ENCODE peak calls at places on chromosome 2, in six cellular contexts. E, J, T, G, C and H are unnamed samples.
A peak's percentile ranks its signal among the peaks of the same experiment; 100 is the strongest.

GRCh38 chr2:1997409-1997808 is 253.1 kb upstream of the PXDN start:
- DNase-seq in J (peak; percentile 63), T (no peak), C (no peak), G (no peak), E (no peak), H (peak; percentile 48)

GRCh38 chr2:229636568-229636967 is 77.8 kb downstream of the DNER start:
- DNase-seq in T (no peak), C (no peak), J (no peak), G (no peak), E (no peak), H (no peak)

GRCh38 chr2:155748126-155748525 is 584.4 kb downstream of the NR4A2 start:
- DNase-seq in T (no peak), E (no peak), G (no peak), J (no peak), C (no peak), H (no peak)

GRCh38 chr2:32701806-32702205 is 74.0 kb downstream of the TTC27 start:
- DNase-seq in C (no peak), E (no peak), T (no peak), G (no peak), J (no peak), H (no peak)

GRCh38 chr2:165469417-165469816 is at the start of gene CSRNP3:
- DNase-seq in G (no peak), E (peak; percentile 68), C (no peak), J (no peak), T (peak; percentile 92), H (peak; percentile 90)

GRCh38 chr2:120347387-120348010 is 1.6 kb downstream of the INHBB start:
- DNase-seq in J (no peak), E (no peak), T (peak; percentile 23), C (no peak), G (no peak), H (peak; percentile 29)

GRCh38 chr2:3487931-3488554 is 31.3 kb downstream of the ADI1 start:
- DNase-seq in E (no peak), G (peak; percentile 30), C (no peak), J (no peak), T (no peak), H (peak; percentile 11)

GRCh38 chr2:16559263-16559662 is 106.4 kb downstream of the CYRIA start:
- DNase-seq in E (no peak), T (no peak), C (no peak), G (no peak), J (no peak), H (peak; percentile 15)

GRCh38 chr2:47007221-47007825 is 91.7 kb upstream of the MCFD2 start:
- DNase-seq in C (no peak), G (no peak), J (no peak), E (no peak), T (no peak), H (no peak)

GRCh38 chr2:11446733-11447248 is 19.2 kb downstream of the E2F6 start:
- DNase-seq in G (no peak), E (no peak), C (no peak), T (peak; percentile 40), J (no peak), H (peak; percentile 78)

GRCh38 chr2:159094173-159094737 is 125.8 kb downstream of the TANC1 start:
- DNase-seq in G (peak; percentile 46), J (no peak), E (peak; percentile 51), T (peak; percentile 86), C (peak; percentile 27), H (peak; percentile 64)

GRCh38 chr2:12486205-12487118 is 230.3 kb upstream of the TRIB2 start:
- DNase-seq in E (no peak), C (no peak), T (peak; percentile 81), G (no peak), J (no peak), H (no peak)

GRCh38 chr2:240624011-240624949 is 1.0 kb upstream of the GPR35 start:
- DNase-seq in E (peak; percentile 41), T (no peak), C (no peak), J (peak; percentile 46), G (peak; percentile 45), H (no peak)

GRCh38 chr2:141341444-141341843 is 789.4 kb downstream of the LRP1B start:
- DNase-seq in E (no peak), J (no peak), G (no peak), C (no peak), T (peak; percentile 99), H (no peak)

GRCh38 chr2:3404495-3404894 is 25.0 kb downstream of the TRAPPC12 start:
- DNase-seq in E (no peak), T (no peak), C (no peak), G (no peak), J (no peak), H (no peak)

GRCh38 chr2:20241973-20242726 is 17.2 kb upstream of the SDC1 start:
- DNase-seq in C (no peak), J (no peak), T (no peak), G (no peak), E (no peak), H (no peak)

GRCh38 chr2:120470041-120470716 is 124.2 kb downstream of the INHBB start:
- DNase-seq in T (peak; percentile 91), E (peak; percentile 83), G (peak; percentile 89), C (peak; percentile 69), J (peak; percentile 82), H (peak; percentile 62)

GRCh38 chr2:109171444-109172334 is 42.7 kb downstream of the SH3RF3 start:
- DNase-seq in G (no peak), J (no peak), E (peak; percentile 49), T (peak; percentile 97), C (peak; percentile 77), H (peak; percentile 54)

GRCh38 chr2:1162768-1163584 is 212.3 kb downstream of the SNTG2 start:
- DNase-seq in G (no peak), T (no peak), C (no peak), J (no peak), E (no peak), H (peak; percentile 27)

GRCh38 chr2:237441605-237442004 is 27.6 kb upstream of the COL6A3 start:
- DNase-seq in C (no peak), E (no peak), T (peak; percentile 88), J (no peak), G (no peak), H (no peak)

GRCh38 chr2:150091896-150092295 is 395.6 kb downstream of the RND3 start:
- DNase-seq in T (no peak), J (no peak), C (no peak), E (no peak), G (no peak), H (no peak)

GRCh38 chr2:53827398-53828175 is 32.2 kb downstream of the GPR75 start:
- DNase-seq in T (peak; percentile 69), C (no peak), G (no peak), J (no peak), E (no peak), H (no peak)

GRCh38 chr2:20796374-20796791 is 26.5 kb downstream of the LDAH start:
- DNase-seq in J (no peak), E (no peak), C (no peak), G (no peak), T (peak; percentile 1), H (no peak)

GRCh38 chr2:169038338-169038757 is 7.2 kb upstream of the ABCB11 start:
- DNase-seq in G (no peak), C (no peak), E (no peak), T (peak; percentile 72), J (no peak), H (no peak)

GRCh38 chr2:1459727-1460126 is 46.5 kb downstream of the TPO start:
- DNase-seq in G (no peak), T (no peak), J (no peak), E (no peak), C (no peak), H (no peak)

GRCh38 chr2:138782378-138782777 is 2.2 kb upstream of the NXPH2 start:
- DNase-seq in G (no peak), J (no peak), C (no peak), T (no peak), E (no peak), H (no peak)

DNA sequence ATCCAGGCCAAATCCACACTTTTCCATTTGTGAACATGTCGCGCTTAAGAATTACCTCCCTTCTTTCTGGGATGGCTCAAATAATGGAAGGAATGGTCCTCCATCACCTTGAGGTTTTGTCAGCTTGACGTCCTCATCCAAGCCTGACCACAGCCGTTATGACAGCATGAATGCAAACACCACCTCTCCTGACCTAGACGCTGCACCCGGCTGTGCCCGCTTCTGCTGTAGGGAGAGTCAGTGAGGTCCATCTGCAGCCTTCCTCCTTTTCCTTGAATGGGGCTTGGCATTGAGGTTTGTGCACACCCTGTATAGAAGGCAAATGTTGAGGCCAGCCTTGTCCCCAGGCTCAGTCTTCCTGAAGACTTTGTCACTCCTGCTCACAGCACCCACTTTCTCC is 85.5 kb downstream of the TGOLN2 start:
- DNase-seq in E (no peak), T (no peak), J (no peak), C (no peak), G (no peak), H (no peak)
- TF ChIP-seq CTCF in E (no peak), T (no peak), J (no peak), C (no peak), G (no peak), H (no peak)

DNA sequence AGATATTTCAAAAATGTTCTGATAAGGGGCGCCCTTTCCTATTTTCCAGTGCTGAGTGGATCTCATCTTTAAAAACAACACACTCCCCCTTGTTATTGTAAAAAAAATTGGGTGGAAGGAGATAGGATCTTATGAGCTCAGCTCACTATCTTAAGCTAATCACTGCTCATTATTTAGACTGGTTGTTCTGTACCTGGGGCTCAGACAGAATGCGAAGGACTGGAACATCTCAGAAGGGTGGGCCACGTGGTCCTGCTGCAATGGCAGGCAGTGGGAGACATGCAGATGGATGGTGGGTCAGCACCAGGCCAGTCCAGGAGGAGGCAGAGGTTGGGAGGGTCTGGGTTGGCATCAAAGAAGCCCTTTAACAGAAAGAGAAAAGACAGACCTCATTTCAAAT is 48.3 kb upstream of the GPR155 start:
- DNase-seq in C (no peak), T (no peak), E (no peak), G (no peak), J (no peak), H (no peak)
- H3K27ac ChIP-seq in C (no peak overlapping the region), T (no peak overlapping the region), E (no peak overlapping the region), G (no peak overlapping the region), J (no peak overlapping the region), H (no peak overlapping the region)

GRCh38 chr2:101832114-101832513 is 134.6 kb downstream of the MAP4K4 start:
- DNase-seq in C (no peak), T (no peak), E (no peak), J (no peak), G (no peak), H (no peak)
- TF ChIP-seq CTCF in C (peak; percentile 44), T (peak; percentile 17), E (peak; percentile 46), J (peak; percentile 11), G (peak; percentile 35), H (peak; percentile 14)

DNA sequence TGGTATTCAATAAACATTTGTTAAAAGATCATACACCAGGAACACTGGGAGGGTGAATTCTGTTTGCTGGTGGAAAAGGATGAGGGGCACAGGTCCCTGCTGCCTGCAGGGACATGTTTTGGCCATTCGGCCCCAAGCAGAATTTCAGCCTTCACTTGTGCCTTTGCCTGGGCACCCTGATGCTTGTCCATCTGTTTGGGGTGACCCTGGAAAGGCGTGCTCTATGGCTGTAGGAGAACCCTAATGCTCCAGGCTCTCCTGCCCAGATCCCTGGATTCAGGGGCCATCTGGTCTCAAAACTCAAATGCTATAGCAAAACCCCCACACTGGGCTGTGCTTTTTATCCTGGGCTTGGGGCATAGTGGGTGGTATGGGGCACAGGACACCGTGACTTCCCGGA is 55.2 kb downstream of the RPL37A start:
- DNase-seq in E (no peak), T (no peak), J (no peak), G (no peak), C (no peak), H (no peak)
- H3K27ac ChIP-seq in E (no peak overlapping the region), T (no peak overlapping the region), J (no peak overlapping the region), G (no peak overlapping the region), C (peak overlapping the region; percentile 90), H (no peak overlapping the region)